ENCODE peak calls at places on chromosome X, in five cellular contexts. A is transverse colon, Z is GM12878, M is breast epithelium, N is suprapubic skin. T is an unnamed sample. For H3K9me3, the result is how much of the 10 kb centered on the place peaks cover.

GRCh38 chrX:17848545-17849265 is 12.4 kb downstream of the RAI2 start:
- DNase-seq in Z (no peak), N (no peak), A (no peak), M (no peak), T (no peak)

GRCh38 chrX:1138476-1138875 is 74.0 kb downstream of the CRLF2 start:
- DNase-seq in Z (no peak), M (no peak), A (no peak), N (peak), T (peak)

GRCh38 chrX:118530537-118530936 is 34.9 kb downstream of the DOCK11 start:
- DNase-seq in Z (no peak), A (no peak), N (no peak), M (no peak), T (no peak)

GRCh38 chrX:21883258-21883657 is 27.5 kb downstream of the YY2 start:
- DNase-seq in N (no peak), A (peak), M (no peak), Z (no peak), T (peak)

GRCh38 chrX:112832481-112833095 is 8.0 kb downstream of the AMOT start:
- DNase-seq in Z (no peak), N (no peak), A (peak), M (peak), T (no peak)

GRCh38 chrX:15781964-15782711 is 8.1 kb upstream of the ZRSR2 start:
- DNase-seq in N (no peak), M (no peak), Z (peak), A (peak), T (no peak)

GRCh38 chrX:114787016-114787415 is 203.1 kb downstream of the HTR2C start:
- DNase-seq in M (no peak), Z (no peak), N (no peak), A (no peak), T (no peak)

GRCh38 chrX:67543818-67544217 is at the start of gene AR:
- DNase-seq in N (peak), M (peak), A (peak), Z (no peak), T (peak)

GRCh38 chrX:44400588-44400987 is 57.1 kb upstream of the EFHC2 start:
- DNase-seq in M (no peak), A (no peak), Z (no peak), N (no peak), T (no peak)

GRCh38 chrX:71950066-71950465 is 39.4 kb downstream of the NHSL2 start:
- DNase-seq in Z (no peak), N (no peak), A (no peak), M (no peak), T (no peak)

GRCh38 chrX:24231169-24231568 is 81.6 kb downstream of the ZFX start:
- DNase-seq in M (no peak), A (no peak), N (no peak), Z (no peak), T (no peak)

GRCh38 chrX:15207384-15207783 is 62.5 kb downstream of the ASB9 start:
- DNase-seq in A (no peak), M (no peak), Z (no peak), N (no peak), T (no peak)

GRCh38 chrX:15616531-15616930 is 15.8 kb upstream of the ACE2 start:
- DNase-seq in A (no peak), M (no peak), Z (no peak), N (no peak), T (no peak)

GRCh38 chrX:63913719-63914118 is 128.7 kb upstream of the ARHGEF9 start:
- DNase-seq in A (no peak), Z (no peak), M (no peak), N (no peak), T (no peak)

GRCh38 chrX:80432863-80433262 is 12.6 kb downstream of the TENT5D start:
- DNase-seq in N (no peak), M (no peak), Z (no peak), A (no peak), T (no peak)

DNA sequence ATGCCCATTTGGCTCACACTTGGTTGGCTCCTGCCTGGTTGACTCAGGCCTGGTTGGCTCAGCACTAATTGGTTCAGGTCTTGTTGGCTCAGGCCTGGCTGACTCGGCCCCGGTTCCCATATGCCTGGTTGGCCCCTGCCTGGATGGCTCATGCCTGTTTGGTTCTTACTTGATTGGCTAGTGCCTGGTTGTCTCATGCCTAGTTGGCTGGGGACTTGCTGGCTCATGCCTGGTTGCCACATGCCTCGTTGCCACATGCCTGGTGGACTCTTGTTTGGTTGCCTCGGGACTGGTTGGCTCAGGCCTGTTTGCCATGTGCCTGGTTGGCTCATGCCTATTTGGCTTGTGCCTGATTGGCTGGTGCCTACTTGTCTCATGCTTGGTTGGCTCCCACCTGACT is 103.7 kb downstream of the APOOL start:
- DNase-seq in Z (no peak), A (no peak), N (peak), M (no peak), T (peak)
- H3K9me3 ChIP-seq in Z (under half), A (under half), N (under half), M (under half), T (under half)

DNA sequence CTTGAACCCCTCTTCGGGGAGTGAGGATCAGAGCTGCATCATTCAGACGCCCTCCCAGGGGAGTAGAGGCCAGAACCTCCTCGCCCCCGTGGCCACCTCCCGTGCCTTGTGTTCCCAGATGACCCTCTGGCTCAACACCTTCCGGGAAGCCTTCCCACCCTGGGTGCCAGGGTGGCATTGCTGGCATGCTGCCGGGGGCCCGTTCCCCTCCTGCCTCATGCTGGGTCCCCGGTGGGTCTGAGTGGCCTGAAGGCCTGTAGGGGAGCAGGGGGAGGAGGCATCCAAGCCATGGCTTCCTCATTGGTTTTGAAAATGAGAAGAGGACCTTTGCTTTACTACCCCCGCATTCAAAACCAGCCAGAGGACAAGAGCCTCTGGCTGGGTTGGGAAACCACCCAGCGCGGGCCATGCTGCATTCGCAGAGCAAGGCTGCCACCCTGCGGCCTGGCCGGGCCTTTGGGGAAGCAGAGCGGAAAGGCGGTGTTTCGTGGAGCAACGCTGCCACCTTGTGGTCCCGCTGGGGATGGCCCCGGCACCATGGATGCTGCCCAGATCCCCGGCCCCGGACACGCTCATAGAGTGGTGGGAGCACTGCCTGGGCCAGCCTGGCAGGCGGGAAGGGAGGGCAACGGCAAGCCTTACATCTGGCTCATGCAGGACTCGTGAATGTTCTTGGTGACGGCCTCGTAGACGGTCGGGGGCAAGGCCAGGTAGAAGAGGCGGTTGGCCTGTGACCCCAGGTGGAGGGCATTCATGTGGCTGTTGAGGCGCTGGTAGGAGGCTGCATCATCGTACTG is 11.9 kb downstream of the G6PD start:
- DNase-seq in M (peak), N (peak), Z (peak), A (peak), T (peak)
- TF ChIP-seq POLR2AphosphoS5 in M (peak), N (peak), Z (no peak), A (peak), T (peak)

GRCh38 chrX:18984381-18985185 is 669 bp upstream of the PHKA2 start:
- DNase-seq in N (peak), A (peak), Z (peak), M (peak), T (peak)
- TF ChIP-seq POLR2A in N (no peak), A (peak), Z (peak), M (no peak), T (peak)

DNA sequence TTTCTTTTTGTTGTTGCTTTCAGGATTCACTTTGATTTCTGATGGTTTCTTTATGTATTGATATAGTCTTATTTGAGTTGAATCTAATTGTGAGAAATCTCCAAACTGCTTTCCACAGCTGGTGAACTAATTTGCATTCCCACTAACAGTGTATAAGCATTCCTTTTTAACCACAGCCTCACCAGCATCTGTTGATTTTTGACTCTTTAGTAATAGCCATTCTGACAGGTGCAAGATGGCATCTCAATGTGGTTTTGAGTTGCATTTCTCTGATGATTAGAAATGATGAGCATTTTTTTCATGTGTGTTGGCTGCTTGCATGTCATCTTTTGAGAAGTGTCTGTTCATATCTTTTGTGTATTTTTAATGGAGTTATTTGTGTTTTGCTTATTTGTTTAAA is 1023.1 kb downstream of the SH3BGRL start:
- DNase-seq in Z (no peak), N (no peak), M (no peak), A (no peak), T (no peak)
- H3K9me3 ChIP-seq in Z (under half), N (under half), M (under half), A (under half), T (under half)

DNA sequence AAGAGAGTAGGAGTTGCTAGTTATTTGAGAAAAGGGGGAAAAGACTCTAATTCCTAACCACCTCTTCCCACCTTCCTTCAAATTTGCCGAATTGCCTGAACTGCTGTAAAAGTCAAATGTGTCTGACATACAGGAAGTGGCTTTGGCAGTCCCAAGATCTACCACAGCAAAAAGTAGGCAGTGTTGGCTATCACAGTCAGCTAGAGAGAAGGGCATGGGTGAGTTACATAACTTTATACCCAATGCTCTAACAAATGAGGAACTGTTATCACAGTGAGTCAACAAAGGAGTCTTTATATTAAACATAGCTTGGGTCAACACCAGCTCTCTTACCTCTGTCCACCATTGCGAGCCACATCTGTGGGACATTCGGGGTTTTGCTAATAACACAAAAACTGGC is 2.4 kb upstream of the MBNL3 start:
- DNase-seq in M (no peak), A (peak), N (no peak), Z (no peak), T (peak)
- TF ChIP-seq POLR2AphosphoS5 in M (no peak), A (peak), N (no peak), Z (no peak), T (no peak)

GRCh38 chrX:12955882-12956703 is 18.8 kb upstream of the TMSB4X start:
- DNase-seq in M (no peak), A (peak), N (no peak), Z (peak), T (peak)
- TF ChIP-seq POLR2A in M (no peak), A (no peak), N (no peak), Z (peak), T (no peak)

GRCh38 chrX:2150722-2151121 is 350.1 kb downstream of the DHRSX start:
- DNase-seq in N (no peak), A (no peak), Z (no peak), M (no peak), T (no peak)

GRCh38 chrX:2145672-2146412 is 354.9 kb downstream of the DHRSX start:
- DNase-seq in N (no peak), Z (no peak), M (no peak), A (no peak), T (no peak)

GRCh38 chrX:2147928-2148327 is 352.8 kb downstream of the DHRSX start:
- DNase-seq in N (no peak), M (no peak), A (no peak), Z (no peak), T (no peak)
- H3K9me3 ChIP-seq in N (under half), M (under half), A (under half), Z (under half), T (under half)